ENCODE peak calls at places on chromosome 15, in five cellular contexts. P is cardiac fibroblast; J is progenitor cell of endocrine pancreas; U is H4; N is activated effector memory CD4-positive, alpha-beta T cell treated with Interleukin-2 at 50 U/mL for 16 hours. H is an unnamed sample.

GRCh38 chr15:85499498-85499897 is 119.1 kb downstream of the AKAP13 start:
- DNase-seq in P (no peak), J (no peak), U (no peak), N (no peak), H (no peak)

GRCh38 chr15:65327651-65328393 is 23.3 kb downstream of the RNU5B-1 start:
- DNase-seq in P (no peak), J (no peak), U (no peak), N (no peak), H (no peak)

GRCh38 chr15:22873204-22873701 is 34.8 kb downstream of the NIPA2 start:
- DNase-seq in P (peak), J (no peak), U (no peak), N (no peak), H (peak)

GRCh38 chr15:99755692-99756409 is 22.6 kb upstream of the LYSMD4 start:
- DNase-seq in P (peak), J (no peak), U (peak), N (no peak), H (peak)

GRCh38 chr15:92502930-92503329 is 109.2 kb downstream of the ST8SIA2 start:
- DNase-seq in P (no peak), J (no peak), U (no peak), N (no peak), H (no peak)

GRCh38 chr15:62847900-62848489 is 194.6 kb upstream of the TPM1 start:
- DNase-seq in P (peak), J (peak), U (peak), N (peak), H (peak)

GRCh38 chr15:100560323-100560722 is 31.6 kb upstream of the CERS3 start:
- DNase-seq in P (no peak), J (no peak), U (no peak), N (no peak), H (no peak)

GRCh38 chr15:90407871-90408317 is 19.9 kb downstream of the IQGAP1 start:
- DNase-seq in P (peak), J (no peak), U (no peak), N (no peak), H (peak)

GRCh38 chr15:68387288-68388143 is 44.4 kb downstream of the ITGA11 start:
- DNase-seq in P (no peak), J (no peak), U (no peak), N (no peak), H (no peak)

GRCh38 chr15:63986751-63987341 is 59.4 kb downstream of the DAPK2 start:
- DNase-seq in P (no peak), J (no peak), U (no peak), N (no peak), H (no peak)

GRCh38 chr15:20644896-20645295 is 103.3 kb upstream of the GOLGA6L6 start:
- DNase-seq in P (no peak), J (no peak), U (no peak), N (no peak), H (no peak)

GRCh38 chr15:95162069-95162468 is 930.7 kb downstream of the MCTP2 start:
- DNase-seq in P (no peak), J (no peak), U (peak), N (no peak), H (peak)

GRCh38 chr15:101542306-101543025 is 53.0 kb upstream of the PCSK6 start:
- DNase-seq in P (no peak), J (no peak), U (no peak), N (no peak), H (no peak)

GRCh38 chr15:56524915-56525314 is 60.0 kb upstream of the MNS1 start:
- DNase-seq in P (peak), J (no peak), U (peak), N (no peak), H (peak)

H was measured in brain microvascular endothelial cell.